ENCODE peak calls at places on chromosomes 13 and 19, in six cellular contexts. T is NCI-H524, R is AG08395, S is Ammon's horn, C is fibroblast of villous mesenchyme, Q is occipital lobe. M is an unnamed sample.

GRCh38 chr13:24071423-24072075 is 89.0 kb upstream of the SPATA13 start:
- DNase-seq in Q (no peak), C (peak; percentile 61), T (no peak), S (no peak), R (peak; percentile 84), M (no peak)

GRCh38 chr19:54190942-54191670 is at the start of gene TSEN34:
- DNase-seq in Q (peak; percentile 83), T (peak; percentile 92), R (peak; percentile 76), S (peak; percentile 85), C (peak; percentile 88), M (peak; percentile 89)

GRCh38 chr19:3538258-3538929 is 580 bp upstream of the TEKTIP1 start:
- DNase-seq in Q (no peak), R (no peak), T (no peak), S (no peak), C (no peak), M (no peak)

GRCh38 chr19:34838753-34839431 is 65.9 kb upstream of the ZNF599 start:
- DNase-seq in S (no peak), Q (no peak), R (no peak), C (no peak), T (no peak), M (peak; percentile 20)

GRCh38 chr13:99075268-99076191 is 97.7 kb upstream of the DOCK9 start:
- DNase-seq in Q (no peak), R (no peak), S (no peak), T (peak; percentile 32), C (no peak), M (no peak)

GRCh38 chr13:112680741-112681360 is 9.0 kb upstream of the ATP11A start:
- DNase-seq in C (no peak), T (no peak), S (no peak), R (no peak), Q (no peak), M (no peak)

GRCh38 chr19:1098177-1099051 is 3.2 kb upstream of the POLR2E start:
- DNase-seq in Q (no peak), C (no peak), T (no peak), S (no peak), R (no peak), M (no peak)

GRCh38 chr19:29623726-29624488 is 17.8 kb downstream of the POP4 start:
- DNase-seq in Q (no peak), S (no peak), T (no peak), R (no peak), C (no peak), M (peak; percentile 73)

GRCh38 chr13:51267581-51267980 is 45.4 kb downstream of the FAM124A start:
- DNase-seq in R (no peak), T (peak; percentile 86), S (no peak), C (no peak), Q (no peak), M (no peak)

GRCh38 chr13:58630794-58631193 is 999.2 kb downstream of the PCDH17 start:
- DNase-seq in Q (no peak), T (no peak), S (no peak), R (no peak), C (no peak), M (no peak)

GRCh38 chr19:33171916-33172359 is 22.2 kb upstream of the LRP3 start:
- DNase-seq in S (no peak), T (no peak), R (peak; percentile 42), Q (no peak), C (peak; percentile 44), M (no peak)

GRCh38 chr19:37855098-37855497 is 51.3 kb downstream of the WDR87 start:
- DNase-seq in R (peak; percentile 73), C (peak; percentile 32), T (no peak), Q (no peak), S (peak; percentile 51), M (peak; percentile 3)

GRCh38 chr13:25085125-25085742 is 10.7 kb upstream of the PABPC3 start:
- DNase-seq in T (peak; percentile 92), Q (peak; percentile 53), R (peak; percentile 35), C (peak; percentile 42), S (peak; percentile 83), M (peak; percentile 5)

GRCh38 chr19:811007-811434 is 10.7 kb downstream of the PLPPR3 start:
- DNase-seq in C (no peak), Q (no peak), R (no peak), S (no peak), T (no peak), M (no peak)

GRCh38 chr19:47142779-47143178 is 12.1 kb downstream of the SAE1 start:
- DNase-seq in C (no peak), S (no peak), Q (no peak), T (no peak), R (no peak), M (no peak)